ENCODE peak calls at places on chromosome 20, in four cellular contexts. R is Calu3; W is stimulated activated CD4-positive, alpha-beta T cell treated with anti-CD3 and anti-CD28 coated beads, Interleukin-12 subunit alpha, Interleukin-12 subunit beta, amount 100 ng/mL, for 48 hours; E is activated CD8-positive, alpha-beta memory T cell treated with anti-CD3 and anti-CD28 coated beads for 24 hours. N is an unnamed sample.

GRCh38 chr20:61846741-61847419 is 218.8 kb downstream of the TAF4 start:
- DNase-seq in W (no peak), R (no peak), E (no peak), N (no peak)

GRCh38 chr20:10119336-10119735 is 84.5 kb downstream of the ANKEF1 start:
- DNase-seq in R (no peak), W (no peak), E (no peak), N (no peak)

GRCh38 chr20:51116765-51117686 is 94.1 kb upstream of the KCNG1 start:
- DNase-seq in W (no peak), E (no peak), R (peak), N (no peak)

GRCh38 chr20:41342474-41343464 is 2.1 kb downstream of the LPIN3 start:
- DNase-seq in R (no peak), W (no peak), E (no peak), N (no peak)

GRCh38 chr20:60340232-60340631 is 382.0 kb downstream of the CDH26 start:
- DNase-seq in R (no peak), W (no peak), E (no peak), N (peak)

GRCh38 chr20:22389836-22390542 is 194.4 kb downstream of the FOXA2 start:
- DNase-seq in W (no peak), R (peak), E (no peak), N (no peak)

GRCh38 chr20:478949-479429 is 16.7 kb upstream of the TBC1D20 start:
- DNase-seq in W (no peak), R (peak), E (no peak), N (peak)

GRCh38 chr20:2942439-2942838 is 69.2 kb downstream of the PTPRA start:
- DNase-seq in W (no peak), E (no peak), R (no peak), N (no peak)

GRCh38 chr20:4809707-4810106 is 88.0 kb downstream of the PRND start:
- DNase-seq in E (no peak), R (no peak), W (no peak), N (no peak)

GRCh38 chr20:51447097-51447764 is 95.3 kb downstream of the NFATC2 start:
- DNase-seq in E (no peak), R (peak), W (no peak), N (no peak)

GRCh38 chr20:48284837-48285236 is 499.6 kb upstream of the SULF2 start:
- DNase-seq in R (no peak), E (no peak), W (no peak), N (no peak)

GRCh38 chr20:9739991-9740390 is 98.9 kb downstream of the PAK5 start:
- DNase-seq in R (no peak), W (no peak), E (no peak), N (no peak)

GRCh38 chr20:13441388-13441787 is 197.3 kb downstream of the TASP1 start:
- DNase-seq in E (no peak), R (no peak), W (no peak), N (no peak)

GRCh38 chr20:53623127-53623453 is 29.5 kb upstream of the ZNF217 start:
- DNase-seq in W (no peak), R (no peak), E (no peak), N (no peak)

GRCh38 chr20:49838546-49838945 is 25.9 kb downstream of the SLC9A8 start:
- DNase-seq in E (no peak), R (no peak), W (no peak), N (no peak)

GRCh38 chr20:41249781-41250281 is 67.7 kb downstream of the ZHX3 start:
- DNase-seq in W (no peak), R (peak), E (no peak), N (peak)

GRCh38 chr20:1827974-1828785 is 67.0 kb upstream of the SIRPA start:
- DNase-seq in R (peak), W (no peak), E (no peak), N (no peak)

GRCh38 chr20:61287583-61287982 is 35.5 kb downstream of the CDH4 start:
- DNase-seq in E (no peak), W (no peak), R (no peak), N (no peak)

GRCh38 chr20:13856356-13856755 is 71.5 kb downstream of the NDUFAF5 start:
- DNase-seq in E (no peak), W (no peak), R (no peak), N (no peak)

GRCh38 chr20:63664861-63665594 is 6.9 kb downstream of the RTEL1 start:
- DNase-seq in W (no peak), R (no peak), E (no peak), N (no peak)

GRCh38 chr20:31943052-31943471 is 8.8 kb downstream of the PDRG1 start:
- DNase-seq in R (no peak), W (no peak), E (no peak), N (no peak)

GRCh38 chr20:46204594-46205205 is 86.6 kb downstream of the CD40 start:
- DNase-seq in W (no peak), E (no peak), R (no peak), N (no peak)

GRCh38 chr20:61525781-61526431 is 273.8 kb downstream of the CDH4 start:
- DNase-seq in W (no peak), E (no peak), R (no peak), N (no peak)